ENCODE peak calls at places on chromosome 13, in nine cellular contexts. D is fibroblast of lung; E is Caco-2; S is osteoblast; U is AG10803; R is spleen; C is cardiac muscle cell; T is heart left ventricle; O is CD8-positive, alpha-beta T cell. B is an unnamed sample.

GRCh38 chr13:60617863-60618733 is 221.1 kb downstream of the TDRD3 start:
- DNase-seq in D (peak), E (peak), S (no peak), U (peak), R (no peak), C (peak), T (no peak), O (no peak), B (peak)

GRCh38 chr13:83065136-83065535 is 817.1 kb downstream of the SLITRK1 start:
- DNase-seq in D (peak), E (no peak), S (peak), U (peak), R (no peak), C (no peak), T (no peak), O (no peak), B (peak)

GRCh38 chr13:86051134-86052103 is 252.2 kb upstream of the SLITRK6 start:
- DNase-seq in D (peak), E (no peak), S (no peak), U (no peak), R (no peak), C (no peak), T (no peak), O (no peak), B (no peak)

GRCh38 chr13:106649495-106649894 is 81.6 kb upstream of the ARGLU1 start:
- DNase-seq in D (peak), E (no peak), S (peak), U (peak), R (no peak), C (no peak), T (no peak), O (no peak), B (no peak)

GRCh38 chr13:107743523-107743922 is 471.8 kb downstream of the LIG4 start:
- DNase-seq in D (no peak), E (no peak), S (no peak), U (no peak), R (no peak), C (no peak), T (no peak), O (no peak), B (no peak)

GRCh38 chr13:73835138-73835721 is 299.0 kb downstream of the KLF12 start:
- DNase-seq in D (peak), E (peak), S (no peak), U (peak), R (no peak), C (peak), T (no peak), O (no peak), B (peak)

GRCh38 chr13:47289578-47289977 is 392.7 kb upstream of the HTR2A start:
- DNase-seq in D (peak), E (peak), S (no peak), U (no peak), R (no peak), C (no peak), T (no peak), O (no peak), B (peak)

GRCh38 chr13:44147222-44147621 is 226.4 kb upstream of the SERP2 start:
- DNase-seq in D (no peak), E (no peak), S (no peak), U (no peak), R (no peak), C (no peak), T (no peak), O (no peak), B (no peak)

GRCh38 chr13:45206340-45206739 is 5.5 kb upstream of the KCTD4 start:
- DNase-seq in D (peak), E (no peak), S (peak), U (peak), R (no peak), C (no peak), T (no peak), O (no peak), B (peak)

GRCh38 chr13:74424455-74424854 is 290.3 kb upstream of the KLF12 start:
- DNase-seq in D (no peak), E (no peak), S (peak), U (no peak), R (no peak), C (no peak), T (no peak), O (no peak), B (no peak)

GRCh38 chr13:33485247-33485646 is 199.7 kb upstream of the STARD13 start:
- DNase-seq in D (no peak), E (no peak), S (no peak), U (no peak), R (no peak), C (no peak), T (no peak), O (no peak), B (no peak)

GRCh38 chr13:33710924-33711323 is 107.0 kb upstream of the RFC3 start:
- DNase-seq in D (no peak), E (no peak), S (no peak), U (no peak), R (no peak), C (no peak), T (no peak), O (no peak), B (peak)

GRCh38 chr13:19794552-19795143 is 11.9 kb upstream of the PSPC1 start:
- DNase-seq in D (no peak), E (peak), S (no peak), U (no peak), R (no peak), C (no peak), T (no peak), O (no peak), B (no peak)

GRCh38 chr13:83881031-83881727 is 1.1 kb downstream of the SLITRK1 start:
- DNase-seq in D (no peak), E (no peak), S (peak), U (no peak), R (no peak), C (no peak), T (no peak), O (no peak), B (no peak)

GRCh38 chr13:60654405-60654804 is 257.4 kb downstream of the TDRD3 start:
- DNase-seq in D (peak), E (peak), S (no peak), U (peak), R (no peak), C (peak), T (peak), O (no peak), B (peak)

GRCh38 chr13:113061796-113062425 is 43.7 kb upstream of the F7 start:
- DNase-seq in D (no peak), E (no peak), S (no peak), U (no peak), R (peak), C (no peak), T (no peak), O (no peak), B (no peak)

GRCh38 chr13:26307701-26308100 is 53.8 kb downstream of the CDK8 start:
- DNase-seq in D (no peak), E (no peak), S (no peak), U (no peak), R (no peak), C (no peak), T (no peak), O (no peak), B (no peak)

GRCh38 chr13:40605573-40605972 is 60.9 kb downstream of the FOXO1 start:
- DNase-seq in D (no peak), E (no peak), S (no peak), U (no peak), R (no peak), C (no peak), T (no peak), O (no peak), B (no peak)

GRCh38 chr13:97113231-97114001 is 108.7 kb upstream of the MBNL2 start:
- DNase-seq in D (peak), E (no peak), S (no peak), U (peak), R (no peak), C (no peak), T (no peak), O (no peak), B (no peak)

GRCh38 chr13:94713556-94714182 is 1.3 kb upstream of the SOX21 start:
- DNase-seq in D (no peak), E (no peak), S (peak), U (no peak), R (no peak), C (no peak), T (no peak), O (no peak), B (no peak)

GRCh38 chr13:94711561-94712286 is 621 bp downstream of the SOX21 start:
- DNase-seq in D (peak), E (no peak), S (peak), U (peak), R (peak), C (no peak), T (no peak), O (no peak), B (no peak)

GRCh38 chr13:94710881-94711560 is 1.3 kb downstream of the SOX21 start:
- DNase-seq in D (no peak), E (no peak), S (peak), U (no peak), R (peak), C (no peak), T (no peak), O (no peak), B (no peak)

GRCh38 chr13:94712812-94713555 is 639 bp upstream of the SOX21 start:
- DNase-seq in D (peak), E (peak), S (peak), U (peak), R (no peak), C (peak), T (no peak), O (no peak), B (peak)

GRCh38 chr13:94712287-94712811 is at the start of gene SOX21:
- DNase-seq in D (no peak), E (no peak), S (peak), U (no peak), R (no peak), C (no peak), T (no peak), O (no peak), B (no peak)
- H3K4me3 ChIP-seq in D (no peak), E (peak), S (peak), U (no peak), R (peak), C (peak), T (peak), O (no peak), B (peak)

GRCh38 chr13:28794370-28794769 is 25.8 kb upstream of the MTUS2 start:
- DNase-seq in D (no peak), E (no peak), S (no peak), U (no peak), R (no peak), C (no peak), T (no peak), O (no peak), B (no peak)

GRCh38 chr13:28792992-28793391 is 27.1 kb upstream of the MTUS2 start:
- DNase-seq in D (peak), E (no peak), S (peak), U (peak), R (no peak), C (no peak), T (no peak), O (no peak), B (peak)

GRCh38 chr13:28796938-28797257 is 23.2 kb upstream of the MTUS2 start:
- DNase-seq in D (no peak), E (no peak), S (no peak), U (no peak), R (no peak), C (no peak), T (no peak), O (no peak), B (no peak)
- TF ChIP-seq CTCF in D (no peak), E (no peak), S (no peak), U (no peak), R (no peak), C (no peak), T (no peak), O (no peak), B (no peak)

GRCh38 chr13:114199961-114200672 is 21.1 kb downstream of the CFAP97D2 start:
- DNase-seq in D (no peak), E (no peak), S (no peak), U (no peak), R (no peak), C (no peak), T (no peak), O (no peak), B (no peak)

GRCh38 chr13:114202581-114202980 is 23.5 kb downstream of the CFAP97D2 start:
- DNase-seq in D (no peak), E (no peak), S (no peak), U (no peak), R (no peak), C (no peak), T (no peak), O (no peak), B (no peak)

GRCh38 chr13:114198556-114198955 is 19.5 kb downstream of the CFAP97D2 start:
- DNase-seq in D (no peak), E (no peak), S (no peak), U (no peak), R (no peak), C (no peak), T (no peak), O (no peak), B (no peak)

GRCh38 chr13:114203536-114203935 is 24.5 kb downstream of the CFAP97D2 start:
- DNase-seq in D (no peak), E (no peak), S (no peak), U (no peak), R (no peak), C (no peak), T (no peak), O (peak), B (no peak)

DNA sequence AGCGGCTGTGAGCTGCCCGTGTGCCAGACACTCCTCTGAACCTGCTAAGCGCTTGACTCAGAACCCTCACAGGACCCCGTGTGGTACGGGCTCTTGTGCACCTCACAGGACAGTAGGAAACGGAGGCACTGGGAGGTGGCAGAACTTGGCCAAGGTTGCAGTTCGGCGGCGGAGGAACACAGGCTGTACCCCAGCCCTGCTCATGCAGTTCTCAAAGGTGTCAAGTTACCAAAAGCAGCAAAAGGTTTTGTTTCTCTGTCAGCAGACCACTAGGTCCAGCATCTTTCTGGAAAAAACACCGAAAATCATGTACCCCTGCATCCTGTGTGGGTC is 21.6 kb downstream of the CFAP97D2 start:
- DNase-seq in D (peak), E (no peak), S (no peak), U (no peak), R (no peak), C (peak), T (no peak), O (no peak), B (peak)
- H3K4me3 ChIP-seq in D (no peak), E (no peak), S (peak), U (no peak), R (no peak), C (no peak), T (no peak), O (no peak), B (no peak)

GRCh38 chr13:79229761-79230160 is 176.3 kb downstream of the RBM26 start:
- DNase-seq in D (no peak), E (no peak), S (no peak), U (no peak), R (no peak), C (no peak), T (no peak), O (no peak), B (no peak)
- TF ChIP-seq CTCF in D (no peak), E (no peak), S (no peak), U (no peak), R (no peak), C (no peak), T (no peak), O (no peak), B (no peak)

GRCh38 chr13:21476893-21477472 is 17.9 kb upstream of the ZDHHC20 start:
- DNase-seq in D (peak), E (peak), S (peak), U (peak), R (peak), C (peak), T (peak), O (peak), B (peak)
- H3K4me3 ChIP-seq in D (peak), E (no peak), S (peak), U (peak), R (peak), C (no peak), T (peak), O (peak), B (peak)

DNA sequence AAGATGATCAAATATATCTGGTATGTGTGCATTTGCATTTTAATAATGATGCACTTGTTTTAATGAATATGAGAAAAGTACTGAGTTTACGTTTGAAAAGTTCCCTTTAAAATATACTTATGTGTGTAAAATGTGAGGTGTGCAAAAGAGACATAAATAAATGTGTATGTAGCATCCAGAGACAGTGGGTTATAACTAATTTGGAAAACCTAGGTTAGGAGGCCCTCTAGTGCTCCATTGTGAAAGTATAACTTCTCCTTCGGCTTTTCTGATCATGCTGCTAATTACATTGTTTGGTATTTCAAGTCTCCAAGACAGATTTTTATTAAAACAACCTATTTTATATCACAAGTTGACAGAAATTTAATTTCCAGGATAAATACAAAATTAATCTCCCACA is 30.1 kb downstream of the SCEL start:
- DNase-seq in D (peak), E (peak), S (no peak), U (peak), R (no peak), C (peak), T (no peak), O (no peak), B (peak)
- TF ChIP-seq CTCF in D (peak), E (peak), S (peak), U (peak), R (no peak), C (peak), T (peak), O (peak), B (peak)

GRCh38 chr13:27980280-27980998 is 8.1 kb downstream of the URAD start:
- DNase-seq in D (no peak), E (peak), S (peak), U (no peak), R (no peak), C (no peak), T (no peak), O (no peak), B (no peak)
- H3K4me3 ChIP-seq in D (no peak), E (peak), S (no peak), U (no peak), R (peak), C (no peak), T (no peak), O (no peak), B (no peak)

DNA sequence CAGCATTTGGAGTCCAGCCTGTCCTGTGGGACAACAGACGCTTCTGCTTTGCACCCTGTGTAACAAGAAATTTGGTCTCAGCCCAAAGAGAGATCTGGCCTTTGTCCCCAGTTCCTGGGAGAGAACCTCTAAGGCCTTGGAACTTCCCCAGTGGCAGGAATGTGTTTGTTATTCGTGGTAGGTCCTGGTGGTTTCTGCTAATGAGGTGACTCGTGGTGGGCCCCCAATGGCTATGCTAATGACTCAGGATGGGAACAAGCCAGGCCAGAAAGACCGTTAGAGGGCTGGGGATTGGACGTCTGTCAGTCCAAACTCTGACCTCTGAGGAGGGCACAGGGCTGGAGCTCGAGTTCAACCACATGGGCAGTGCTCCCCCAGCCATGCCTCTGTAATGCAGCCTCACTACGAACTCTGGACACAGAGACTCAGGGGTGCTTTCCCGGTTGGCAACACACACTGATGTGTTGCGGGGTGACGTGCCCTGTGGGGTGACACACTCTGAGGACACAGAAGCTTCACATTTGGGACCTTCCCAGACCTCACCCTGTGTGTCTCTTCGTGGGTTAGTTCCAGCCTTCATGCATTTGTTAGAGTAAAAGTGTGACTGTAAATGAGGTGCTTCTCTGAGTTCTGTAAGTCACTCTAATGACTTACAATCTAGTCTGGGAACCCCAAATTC is 38.9 kb downstream of the TEX29 start:
- DNase-seq in D (no peak), E (peak), S (no peak), U (peak), R (no peak), C (no peak), T (no peak), O (no peak), B (no peak)
- TF ChIP-seq CTCF in D (no peak), E (no peak), S (no peak), U (peak), R (no peak), C (no peak), T (no peak), O (no peak), B (no peak)

DNA sequence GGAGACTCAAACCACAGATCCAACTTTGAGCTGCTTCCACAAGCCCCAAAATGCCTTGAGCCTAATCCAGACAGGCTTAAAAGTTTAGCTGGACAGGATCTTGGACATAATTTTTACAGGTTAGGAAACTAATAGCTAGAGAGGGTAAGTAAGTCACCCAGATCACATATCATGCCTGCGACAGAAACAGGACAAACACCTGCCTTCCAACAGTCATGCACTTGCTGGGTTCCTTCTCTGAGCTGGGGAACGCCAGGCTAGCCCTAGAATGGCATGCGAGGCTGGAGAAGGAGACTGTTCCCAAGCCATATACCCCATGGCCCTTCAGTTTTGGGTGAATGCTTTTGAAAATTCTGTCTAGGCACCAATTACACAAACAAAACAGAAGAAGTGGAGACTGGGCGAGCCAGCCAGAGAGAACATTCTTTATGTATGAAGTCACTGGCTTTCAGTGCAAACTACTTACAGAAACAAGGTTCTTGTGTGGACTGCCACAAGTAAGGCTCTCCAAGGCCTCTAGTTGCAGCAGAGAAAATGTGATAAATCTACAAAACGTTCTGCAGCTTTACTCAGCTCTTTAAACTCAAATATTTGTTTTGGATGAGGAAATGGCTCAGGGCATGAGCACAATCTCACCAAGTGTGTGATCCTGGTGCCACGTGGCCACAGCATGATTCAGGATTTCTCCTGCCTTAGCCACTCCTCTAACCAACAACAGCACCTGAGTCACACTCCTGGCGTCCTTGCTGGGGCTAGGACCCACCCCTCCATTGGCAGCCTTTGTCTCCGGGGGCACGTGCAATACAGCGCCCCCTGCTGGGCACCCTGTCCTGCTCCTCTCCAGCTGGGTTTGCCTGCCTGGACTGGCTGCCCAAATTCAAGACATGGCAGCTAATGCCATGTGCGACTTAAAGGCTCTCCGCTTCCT is 73.4 kb upstream of the UBL3 start:
- DNase-seq in D (peak), E (peak), S (peak), U (peak), R (peak), C (peak), T (peak), O (peak), B (peak)
- H3K4me3 ChIP-seq in D (no peak), E (no peak), S (peak), U (peak), R (no peak), C (no peak), T (no peak), O (no peak), B (peak)

GRCh38 chr13:36275190-36276002 is 22.2 kb downstream of the CCDC169 start:
- DNase-seq in D (peak), E (peak), S (peak), U (peak), R (no peak), C (peak), T (no peak), O (no peak), B (peak)
- TF ChIP-seq CTCF in D (peak), E (peak), S (peak), U (peak), R (no peak), C (peak), T (peak), O (peak), B (peak)

B was measured in fibroblast of the aortic adventitia.